ENCODE peak calls at places on chromosomes 6 and 20, in four cellular contexts. N is fibroblast of lung, M is aorta, T is HAP-1. Y is an unnamed sample.
A peak's percentile ranks its signal among the peaks of the same experiment; 100 is the strongest.

GRCh38 chr20:61295726-61296628 is 43.9 kb downstream of the CDH4 start:
- DNase-seq in T (no peak), N (peak; percentile 53), M (no peak), Y (no peak)

GRCh38 chr6:106913676-106914280 is 60.8 kb downstream of the CD24 start:
- DNase-seq in N (no peak), T (no peak), M (no peak), Y (no peak)

GRCh38 chr20:35629432-35630145 is 14.0 kb downstream of the SPAG4 start:
- DNase-seq in M (no peak), N (no peak), T (no peak), Y (no peak)

GRCh38 chr6:8177721-8178120 is 75.4 kb upstream of the EEF1E1 start:
- DNase-seq in M (no peak), N (peak; percentile 56), T (no peak), Y (no peak)

GRCh38 chr6:43129434-43130194 is 41.5 kb upstream of the SRF start:
- DNase-seq in M (no peak), N (peak; percentile 25), T (peak; percentile 27), Y (peak; percentile 78)

GRCh38 chr6:168088161-168089106 is 9.4 kb upstream of the FRMD1 start:
- DNase-seq in T (peak; percentile 44), M (no peak), N (peak; percentile 59), Y (peak; percentile 54)

GRCh38 chr6:90286884-90287488 is 9.7 kb downstream of the BACH2 start:
- DNase-seq in M (no peak), T (peak; percentile 74), N (peak; percentile 19), Y (no peak)

GRCh38 chr20:57312138-57312537 is 17.5 kb upstream of the SPO11 start:
- DNase-seq in N (no peak), T (no peak), M (no peak), Y (no peak)

GRCh38 chr6:139587469-139587868 is 213.0 kb upstream of the CITED2 start:
- DNase-seq in N (peak; percentile 98), M (no peak), T (no peak), Y (no peak)

GRCh38 chr6:169096326-169096882 is 157.2 kb downstream of the THBS2 start:
- DNase-seq in T (no peak), N (no peak), M (no peak), Y (no peak)

GRCh38 chr20:10596726-10597125 is 77.1 kb downstream of the JAG1 start:
- DNase-seq in T (no peak), M (no peak), N (peak; percentile 86), Y (no peak)

GRCh38 chr6:10894958-10895357 is 8.1 kb downstream of the SYCP2L start:
- DNase-seq in M (no peak), T (no peak), N (no peak), Y (no peak)

GRCh38 chr6:119742188-119742803 is 392.7 kb upstream of the MAN1A1 start:
- DNase-seq in T (peak; percentile 85), M (peak; percentile 58), N (peak; percentile 27), Y (peak; percentile 61)

GRCh38 chr6:1496836-1497592 is 107.6 kb downstream of the FOXF2 start:
- DNase-seq in M (no peak), N (no peak), T (no peak), Y (no peak)

GRCh38 chr6:11947569-11947968 is 64.5 kb upstream of the HIVEP1 start:
- DNase-seq in N (no peak), T (no peak), M (no peak), Y (no peak)

GRCh38 chr6:16158943-16159557 is 30.2 kb downstream of the MYLIP start:
- DNase-seq in N (no peak), M (no peak), T (no peak), Y (no peak)

GRCh38 chr6:134456284-134456683 is 138.4 kb upstream of the SGK1 start:
- DNase-seq in M (no peak), T (no peak), N (no peak), Y (no peak)

GRCh38 chr6:43901330-43902230 is 131.6 kb downstream of the VEGFA start:
- DNase-seq in N (no peak), T (no peak), M (no peak), Y (no peak)

GRCh38 chr20:56595746-56596478 is 33.2 kb upstream of the TFAP2C start:
- DNase-seq in N (no peak), T (peak; percentile 67), M (no peak), Y (no peak)

GRCh38 chr6:39765508-39766065 is 26.6 kb upstream of the DAAM2 start:
- DNase-seq in N (no peak), T (no peak), M (no peak), Y (no peak)

GRCh38 chr20:5835234-5835845 is 85.1 kb downstream of the SHLD1 start:
- DNase-seq in T (no peak), N (peak; percentile 61), M (no peak), Y (peak; percentile 64)

GRCh38 chr6:61711849-61712248 is 574.2 kb downstream of the KHDRBS2 start:
- DNase-seq in T (no peak), M (no peak), N (no peak), Y (no peak)
- H3K9me3 ChIP-seq in T (peaks cover 2% of the 10 kb centered on the region), M (no peaks in the 10 kb centered on the region), N (no peaks in the 10 kb centered on the region), Y (no peaks in the 10 kb centered on the region)

GRCh38 chr6:85496009-85496579 is 46.2 kb downstream of the NT5E start:
- DNase-seq in M (no peak), N (no peak), T (no peak), Y (no peak)

GRCh38 chr6:85496856-85497255 is 47.0 kb downstream of the NT5E start:
- DNase-seq in N (no peak), M (no peak), T (no peak), Y (no peak)

GRCh38 chr6:85494551-85495337 is 44.9 kb downstream of the NT5E start:
- DNase-seq in T (no peak), N (peak; percentile 72), M (no peak), Y (no peak)

GRCh38 chr6:85493389-85493788 is 43.5 kb downstream of the NT5E start:
- DNase-seq in M (no peak), T (no peak), N (no peak), Y (no peak)

GRCh38 chr6:85498596-85499258 is 48.8 kb downstream of the NT5E start:
- DNase-seq in T (no peak), N (peak; percentile 61), M (no peak), Y (no peak)
- H3K4me1 ChIP-seq in T (no peaks in the 10 kb centered on the region), N (no peaks in the 10 kb centered on the region), M (peaks cover 2% of the 10 kb centered on the region), Y (no peaks in the 10 kb centered on the region)

GRCh38 chr6:23140879-23141278 is 571.5 kb downstream of the HDGFL1 start:
- DNase-seq in T (no peak), M (no peak), N (no peak), Y (no peak)
- H3K9me3 ChIP-seq in T (no peaks in the 10 kb centered on the region), M (peaks cover 2% of the 10 kb centered on the region), N (no peaks in the 10 kb centered on the region), Y (no peaks in the 10 kb centered on the region)

DNA sequence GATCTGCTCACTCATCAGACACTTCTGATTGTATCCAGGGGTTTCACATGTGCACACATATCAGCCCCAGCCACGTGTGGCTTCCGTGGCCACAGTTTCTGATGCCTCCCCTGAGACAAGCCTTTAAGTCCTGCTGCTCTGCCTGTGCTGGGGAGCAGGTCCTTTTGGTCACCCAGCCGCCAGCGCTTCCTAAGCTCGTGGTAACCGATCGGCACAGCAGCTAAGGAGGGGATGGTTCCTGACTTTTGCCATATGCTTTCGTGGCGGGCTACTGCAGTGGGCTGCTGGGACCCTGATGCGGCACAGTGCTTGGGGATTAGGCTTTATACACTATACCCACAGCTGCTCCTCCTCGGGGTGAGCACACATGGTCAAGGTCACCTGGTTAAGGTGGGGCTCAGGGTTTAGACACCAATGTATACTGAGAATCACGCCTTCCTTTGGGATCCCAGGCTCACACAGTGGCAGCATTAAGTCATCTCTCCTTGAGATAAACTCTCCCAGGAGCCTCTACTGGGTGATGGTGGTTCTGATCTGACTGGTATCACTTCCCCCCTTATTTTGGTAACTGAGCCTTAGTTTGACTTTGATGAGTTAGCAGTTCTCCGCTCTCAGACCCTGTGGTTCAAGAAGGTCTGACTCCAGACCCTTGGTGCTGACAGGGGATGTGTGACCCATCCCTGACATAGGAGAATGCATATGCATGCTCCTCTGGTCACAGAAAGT is 85.9 kb upstream of the KCNG1 start:
- DNase-seq in T (no peak), M (no peak), N (no peak), Y (no peak)
- H3K4me1 ChIP-seq in T (peaks cover 3% of the 10 kb centered on the region), M (no peaks in the 10 kb centered on the region), N (no peaks in the 10 kb centered on the region), Y (no peaks in the 10 kb centered on the region)

GRCh38 chr6:21450628-21451027 is 142.9 kb upstream of the SOX4 start:
- DNase-seq in T (no peak), N (no peak), M (no peak), Y (no peak)
- H3K9me3 ChIP-seq in T (no peaks in the 10 kb centered on the region), N (no peaks in the 10 kb centered on the region), M (no peaks in the 10 kb centered on the region), Y (no peaks in the 10 kb centered on the region)

GRCh38 chr20:47349365-47350180 is 6.9 kb downstream of the ZMYND8 start:
- DNase-seq in M (no peak), N (peak; percentile 93), T (no peak), Y (no peak)
- H3K4me1 ChIP-seq in M (peaks cover 9% of the 10 kb centered on the region), N (peaks cover 34% of the 10 kb centered on the region), T (peaks cover 75% of the 10 kb centered on the region), Y (peaks cover 23% of the 10 kb centered on the region)

GRCh38 chr20:29874476-29875202 is 1382.8 kb upstream of the DEFB115 start:
- DNase-seq in M (no peak), N (no peak), T (no peak), Y (no peak)

GRCh38 chr20:29878281-29878741 is 1379.2 kb upstream of the DEFB115 start:
- DNase-seq in T (no peak), M (peak; percentile 52), N (no peak), Y (peak; percentile 67)

GRCh38 chr20:29873946-29874345 is 1383.5 kb upstream of the DEFB115 start:
- DNase-seq in T (peak; percentile 63), M (peak; percentile 78), N (peak; percentile 49), Y (peak; percentile 85)

GRCh38 chr20:29876911-29877285 is 1380.6 kb upstream of the DEFB115 start:
- DNase-seq in T (no peak), N (no peak), M (peak; percentile 38), Y (peak; percentile 63)

GRCh38 chr20:29878777-29879442 is 1378.6 kb upstream of the DEFB115 start:
- DNase-seq in N (no peak), T (no peak), M (peak; percentile 49), Y (peak; percentile 63)
- H3K9me3 ChIP-seq in N (no peaks in the 10 kb centered on the region), T (no peaks in the 10 kb centered on the region), M (peaks cover 8% of the 10 kb centered on the region), Y (no peaks in the 10 kb centered on the region)

GRCh38 chr20:50188879-50189680 is 1.6 kb upstream of the CEBPB start:
- DNase-seq in N (no peak), T (no peak), M (no peak), Y (peak; percentile 66)
- H3K4me1 ChIP-seq in N (peaks cover 7% of the 10 kb centered on the region), T (peaks cover 11% of the 10 kb centered on the region), M (no peaks in the 10 kb centered on the region), Y (peaks cover 5% of the 10 kb centered on the region)

Y was measured in right cardiac atrium.